ENCODE peak calls at places on chromosomes 4 and X, in six cellular contexts. B is HCT116, R is K562, W is HepG2, Y is Panc1, Z is GM12878. C is an unnamed sample. For H3K36me3, the result is how much of the 10 kb centered on the place peaks cover.

GRCh38 chr4:147198411-147199051 is 252.9 kb upstream of the TTC29 start:
- ATAC-seq in W (no peak), B (no peak), R (no peak), Z (no peak), Y (no peak), C (no peak)

GRCh38 chrX:140836874-140837273 is 127.3 kb downstream of the LINC00632 start:
- ATAC-seq in Y (no peak), Z (no peak), W (no peak), B (no peak), R (no peak), C (no peak)

GRCh38 chrX:49308604-49309269 is 5.3 kb downstream of the GAGE10 start:
- ATAC-seq in W (peak), B (no peak), R (peak), Z (peak), Y (peak), C (peak)

GRCh38 chr4:168503652-168504362 is 7.0 kb downstream of the PALLD start:
- ATAC-seq in Y (no peak), B (no peak), W (no peak), R (no peak), Z (no peak), C (peak)

GRCh38 chr4:118224239-118224829 is 128.5 kb downstream of the PRSS12 start:
- ATAC-seq in R (peak), W (peak), Z (peak), Y (no peak), B (peak), C (no peak)

GRCh38 chr4:123340381-123340701 is 56.3 kb upstream of the SPRY1 start:
- ATAC-seq in B (peak), Y (peak), R (no peak), W (peak), Z (no peak), C (peak)

GRCh38 chrX:63258144-63258543 is 93.0 kb downstream of the SPIN4 start:
- ATAC-seq in W (no peak), B (no peak), Y (no peak), Z (no peak), R (no peak), C (no peak)

GRCh38 chr4:10575414-10575813 is 109.2 kb downstream of the CLNK start:
- ATAC-seq in W (no peak), R (no peak), Z (no peak), Y (no peak), B (no peak), C (no peak)

GRCh38 chrX:107747596-107748161 is 27.9 kb downstream of the TSC22D3 start:
- ATAC-seq in W (no peak), B (peak), Y (no peak), Z (no peak), R (no peak), C (peak)

GRCh38 chr4:183765121-183765990 is 106.3 kb downstream of the TRAPPC11 start:
- ATAC-seq in Y (no peak), B (no peak), W (peak), R (no peak), Z (no peak), C (peak)

GRCh38 chr4:170089743-170090666 is at the start of gene AADAT:
- ATAC-seq in W (peak), B (peak), R (peak), Z (peak), Y (peak), C (peak)

GRCh38 chrX:70979136-70979762 is 48.4 kb upstream of the SLC7A3 start:
- ATAC-seq in B (peak), Z (peak), R (peak), W (peak), Y (peak), C (no peak)

GRCh38 chr4:16706251-16706650 is 192.2 kb downstream of the LDB2 start:
- ATAC-seq in R (no peak), Y (no peak), Z (no peak), W (no peak), B (no peak), C (no peak)

GRCh38 chr4:1785592-1785991 is 7.5 kb upstream of the FGFR3 start:
- ATAC-seq in R (peak), Y (no peak), B (no peak), W (peak), Z (no peak), C (no peak)

GRCh38 chr4:71212216-71212615 is 126.6 kb upstream of the SLC4A4 start:
- ATAC-seq in Y (no peak), R (no peak), W (no peak), B (no peak), Z (no peak), C (no peak)

GRCh38 chrX:52353838-52354237 is 15.0 kb upstream of the XAGE2 start:
- ATAC-seq in W (no peak), Y (no peak), R (no peak), B (no peak), Z (no peak), C (no peak)

GRCh38 chrX:78573630-78574029 is 85.5 kb downstream of the RTL3 start:
- ATAC-seq in W (no peak), Z (no peak), B (no peak), Y (no peak), R (no peak), C (no peak)

GRCh38 chrX:113973706-113974105 is 610.2 kb upstream of the HTR2C start:
- ATAC-seq in Y (no peak), W (no peak), R (no peak), B (no peak), Z (no peak), C (no peak)

GRCh38 chr4:127400736-127401346 is 231.9 kb upstream of the INTU start:
- ATAC-seq in W (peak), B (peak), R (peak), Z (peak), Y (peak), C (no peak)

GRCh38 chr4:1087371-1087770 is 26.0 kb downstream of the RNF212 start:
- ATAC-seq in W (no peak), Y (no peak), R (no peak), Z (no peak), B (no peak), C (no peak)

GRCh38 chr4:72569719-72570235 is 756 bp upstream of the ADAMTS3 start:
- ATAC-seq in W (no peak), Z (no peak), R (peak), B (no peak), Y (no peak), C (no peak)

GRCh38 chrX:13087322-13088154 is 43.1 kb upstream of the FAM9C start:
- ATAC-seq in B (no peak), Y (peak), W (no peak), R (no peak), Z (peak), C (no peak)

GRCh38 chrX:101051153-101051548 is 760 bp downstream of the TRMT2B start:
- ATAC-seq in Z (peak), W (peak), B (peak), R (peak), Y (peak), C (no peak)

GRCh38 chrX:2705036-2705435 is 13.9 kb downstream of the CD99 start:
- ATAC-seq in Z (no peak), B (no peak), R (no peak), Y (no peak), W (no peak), C (peak)

GRCh38 chr4:37872310-37872988 is 18.4 kb upstream of the TBC1D1 start:
- ATAC-seq in Z (peak), W (no peak), R (no peak), B (no peak), Y (no peak), C (no peak)

GRCh38 chr4:24103434-24104168 is 213.8 kb upstream of the PPARGC1A start:
- ATAC-seq in Y (no peak), W (no peak), B (no peak), Z (no peak), R (no peak), C (no peak)

GRCh38 chr4:162954976-162955375 is 211.7 kb downstream of the NAF1 start:
- ATAC-seq in Y (no peak), R (no peak), Z (no peak), B (no peak), W (no peak), C (no peak)
- H3K36me3 ChIP-seq in Y (under half), R (under half), Z (under half), B (under half), W (under half), C (under half)

DNA sequence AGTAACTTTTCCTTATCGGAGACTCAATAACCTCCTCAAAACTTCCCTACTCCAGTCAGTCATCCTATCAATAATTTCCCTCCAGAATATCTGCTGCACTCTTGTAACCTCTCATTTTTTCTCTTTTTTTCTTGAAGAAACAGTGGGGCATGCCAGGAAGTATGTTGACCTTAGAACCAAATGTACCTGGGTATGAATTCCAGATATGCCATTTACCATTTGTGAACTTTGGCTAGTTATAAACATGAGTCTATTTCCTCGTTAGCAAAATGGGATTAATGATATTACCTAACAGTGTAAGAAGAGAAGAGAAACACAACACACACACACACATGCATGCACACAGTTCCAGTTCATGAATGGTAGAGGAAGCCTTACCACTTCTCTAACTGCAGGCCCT is 578.2 kb downstream of the FAM133A start:
- ATAC-seq in W (no peak), Y (no peak), B (no peak), Z (no peak), R (no peak), C (no peak)
- TF ChIP-seq POLR2AphosphoS5 in W (no peak), Y (no peak), B (no peak), Z (no peak), R (no peak), C (no peak)

GRCh38 chr4:57064120-57064519 is 46.1 kb downstream of the IGFBP7 start:
- ATAC-seq in R (no peak), Y (no peak), Z (no peak), W (no peak), B (no peak), C (no peak)
- H3K27ac ChIP-seq in R (no peak), Y (no peak), Z (no peak), W (no peak), B (no peak), C (no peak)

GRCh38 chr4:77036206-77036605 is 39.6 kb downstream of the CCNI start:
- ATAC-seq in R (no peak), Z (no peak), B (no peak), W (no peak), Y (no peak), C (no peak)

GRCh38 chr4:77035153-77035552 is 40.6 kb downstream of the CCNI start:
- ATAC-seq in Z (no peak), R (no peak), B (no peak), Y (no peak), W (no peak), C (no peak)

GRCh38 chr4:77026322-77026704 is 49.5 kb downstream of the CCNI start:
- ATAC-seq in R (no peak), Y (no peak), Z (no peak), W (no peak), B (no peak), C (no peak)

GRCh38 chr4:77028241-77028640 is 47.5 kb downstream of the CCNI start:
- ATAC-seq in W (no peak), Z (no peak), Y (no peak), R (no peak), B (no peak), C (no peak)

GRCh38 chr4:77031544-77031943 is 44.2 kb downstream of the CCNI start:
- ATAC-seq in W (no peak), Y (no peak), Z (no peak), B (no peak), R (no peak), C (no peak)
- H3K36me3 ChIP-seq in W (under half), Y (under half), Z (under half), B (under half), R (half or more), C (half or more)

DNA sequence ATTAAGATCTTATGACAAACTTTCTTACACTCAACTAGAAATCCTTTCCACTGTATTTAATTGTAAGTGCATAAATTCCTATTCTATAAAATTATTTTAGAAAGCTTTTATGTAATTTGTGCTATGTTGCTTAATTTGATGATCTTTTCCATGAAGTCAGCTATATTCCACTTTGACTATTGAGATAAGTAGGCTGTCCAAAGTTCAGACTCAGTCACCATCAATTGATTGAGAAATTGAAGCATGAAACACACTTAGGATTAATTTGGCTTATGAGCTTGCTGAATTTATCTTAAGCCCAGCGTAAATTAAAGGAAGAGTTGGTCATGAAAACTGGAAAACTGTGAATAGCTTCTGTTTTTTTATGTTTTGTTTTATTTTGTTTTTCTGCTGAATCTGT is 18.7 kb upstream of the UGT2B10 start:
- ATAC-seq in Y (no peak), B (no peak), Z (no peak), R (no peak), W (no peak), C (no peak)
- TF ChIP-seq POLR2AphosphoS5 in Y (no peak), B (no peak), Z (no peak), R (no peak), W (no peak), C (no peak)

DNA sequence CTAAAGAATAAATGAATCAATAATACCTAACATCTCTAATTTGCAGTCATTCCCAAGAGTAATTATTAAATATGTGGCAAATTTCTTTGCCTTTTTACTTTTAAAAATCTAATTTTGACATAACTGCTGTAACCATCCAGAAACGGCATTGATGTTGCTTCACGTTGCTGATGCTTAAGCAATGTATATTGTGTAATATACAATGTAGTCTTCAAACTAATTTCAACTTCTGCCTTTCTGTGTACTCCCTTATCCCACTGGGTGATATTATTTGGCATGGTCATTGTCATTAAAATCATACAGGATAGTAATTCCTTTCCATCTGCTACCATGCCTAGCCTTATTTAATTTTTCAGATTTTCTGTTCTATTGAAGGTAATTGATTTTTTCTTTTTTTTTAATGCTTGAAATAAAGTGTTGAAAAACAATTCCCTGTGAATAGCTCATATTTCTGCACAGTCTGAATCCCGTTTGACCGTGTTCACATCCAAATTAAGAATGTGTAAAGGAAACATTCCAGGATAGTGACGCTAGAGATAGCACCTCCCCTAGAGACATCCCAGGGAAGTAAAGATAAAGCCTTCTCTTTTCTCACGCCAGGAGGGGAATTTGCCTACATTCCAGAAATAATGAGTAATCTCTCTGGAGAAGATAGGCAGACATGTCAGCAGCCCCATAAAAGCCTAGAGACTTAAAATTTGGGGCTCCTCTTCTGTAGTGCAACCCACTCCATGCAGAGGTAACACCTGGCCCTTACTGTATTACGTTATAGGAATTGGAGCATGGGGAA is 8.6 kb downstream of the FAM200B start:
- ATAC-seq in Z (no peak), R (peak), W (peak), B (peak), Y (peak), C (peak)
- H3K27ac ChIP-seq in Z (no peak), R (no peak), W (no peak), B (peak), Y (no peak), C (no peak)

C was measured in gastroesophageal sphincter.